ENCODE peak calls at places on chromosomes 5 and 9, in seven cellular contexts. I is breast epithelium; H is osteoblast; S is kidney; U is effector memory CD4-positive, alpha-beta T cell; J is heart right ventricle; B is A549. C is an unnamed sample.

GRCh38 chr5:64836190-64836750 is 67.5 kb downstream of the CWC27 start:
- DNase-seq in I (no peak), H (no peak), S (no peak), U (no peak), J (no peak), B (no peak), C (no peak)

GRCh38 chr9:76109953-76110352 is 219.5 kb downstream of the PCSK5 start:
- DNase-seq in I (no peak), H (no peak), S (no peak), U (no peak), J (no peak), B (no peak), C (no peak)

GRCh38 chr9:20117985-20118384 is 329.1 kb upstream of the SLC24A2 start:
- DNase-seq in I (no peak), H (no peak), S (no peak), U (no peak), J (no peak), B (no peak), C (no peak)

GRCh38 chr9:76756273-76756650 is 8.0 kb upstream of the PCA3 start:
- DNase-seq in I (no peak), H (no peak), S (peak; percentile 77), U (no peak), J (peak; percentile 20), B (peak; percentile 11), C (peak; percentile 58)

GRCh38 chr9:6739218-6739617 is 18.6 kb upstream of the KDM4C start:
- DNase-seq in I (no peak), H (no peak), S (no peak), U (no peak), J (no peak), B (peak; percentile 36), C (no peak)

GRCh38 chr5:172052454-172053236 is 46.2 kb upstream of the FBXW11 start:
- DNase-seq in I (no peak), H (peak; percentile 95), S (peak; percentile 76), U (no peak), J (peak; percentile 72), B (no peak), C (peak; percentile 90)

GRCh38 chr5:135141303-135142268 is 107.6 kb upstream of the PITX1 start:
- DNase-seq in I (no peak), H (no peak), S (peak; percentile 31), U (no peak), J (no peak), B (peak; percentile 37), C (no peak)

GRCh38 chr5:41406424-41406823 is 104.0 kb downstream of the PLCXD3 start:
- DNase-seq in I (no peak), H (no peak), S (no peak), U (no peak), J (no peak), B (peak; percentile 31), C (no peak)

GRCh38 chr9:801399-802071 is 40.0 kb upstream of the DMRT1 start:
- DNase-seq in I (no peak), H (no peak), S (no peak), U (no peak), J (no peak), B (no peak), C (no peak)

GRCh38 chr5:124728331-124729307 is 17.8 kb downstream of the ZNF608 start:
- DNase-seq in I (no peak), H (no peak), S (no peak), U (no peak), J (no peak), B (no peak), C (no peak)

GRCh38 chr5:172123269-172123692 is 64.7 kb downstream of the STK10 start:
- DNase-seq in I (no peak), H (peak; percentile 95), S (peak; percentile 91), U (no peak), J (peak; percentile 69), B (no peak), C (peak; percentile 89)

GRCh38 chr9:33170464-33171156 is 3.5 kb upstream of the B4GALT1 start:
- DNase-seq in I (peak; percentile 75), H (peak; percentile 73), S (peak; percentile 80), U (no peak), J (peak; percentile 64), B (no peak), C (peak; percentile 79)

GRCh38 chr9:127158995-127159801 is 36.8 kb upstream of the ANGPTL2 start:
- DNase-seq in I (no peak), H (peak; percentile 87), S (peak; percentile 84), U (no peak), J (no peak), B (peak; percentile 19), C (no peak)

GRCh38 chr9:133657120-133657661 is 21.0 kb downstream of the DBH start:
- DNase-seq in I (no peak), H (no peak), S (no peak), U (no peak), J (no peak), B (no peak), C (peak; percentile 65)

GRCh38 chr5:3026099-3026498 is 274.6 kb upstream of the IRX2 start:
- DNase-seq in I (no peak), H (no peak), S (no peak), U (no peak), J (no peak), B (no peak), C (no peak)
- H3K4me1 ChIP-seq in I (no peaks in the 10 kb centered on the region), H (no peaks in the 10 kb centered on the region), S (no peaks in the 10 kb centered on the region), U (no peaks in the 10 kb centered on the region), J (no peaks in the 10 kb centered on the region), B (no peaks in the 10 kb centered on the region), C (no peaks in the 10 kb centered on the region)

DNA sequence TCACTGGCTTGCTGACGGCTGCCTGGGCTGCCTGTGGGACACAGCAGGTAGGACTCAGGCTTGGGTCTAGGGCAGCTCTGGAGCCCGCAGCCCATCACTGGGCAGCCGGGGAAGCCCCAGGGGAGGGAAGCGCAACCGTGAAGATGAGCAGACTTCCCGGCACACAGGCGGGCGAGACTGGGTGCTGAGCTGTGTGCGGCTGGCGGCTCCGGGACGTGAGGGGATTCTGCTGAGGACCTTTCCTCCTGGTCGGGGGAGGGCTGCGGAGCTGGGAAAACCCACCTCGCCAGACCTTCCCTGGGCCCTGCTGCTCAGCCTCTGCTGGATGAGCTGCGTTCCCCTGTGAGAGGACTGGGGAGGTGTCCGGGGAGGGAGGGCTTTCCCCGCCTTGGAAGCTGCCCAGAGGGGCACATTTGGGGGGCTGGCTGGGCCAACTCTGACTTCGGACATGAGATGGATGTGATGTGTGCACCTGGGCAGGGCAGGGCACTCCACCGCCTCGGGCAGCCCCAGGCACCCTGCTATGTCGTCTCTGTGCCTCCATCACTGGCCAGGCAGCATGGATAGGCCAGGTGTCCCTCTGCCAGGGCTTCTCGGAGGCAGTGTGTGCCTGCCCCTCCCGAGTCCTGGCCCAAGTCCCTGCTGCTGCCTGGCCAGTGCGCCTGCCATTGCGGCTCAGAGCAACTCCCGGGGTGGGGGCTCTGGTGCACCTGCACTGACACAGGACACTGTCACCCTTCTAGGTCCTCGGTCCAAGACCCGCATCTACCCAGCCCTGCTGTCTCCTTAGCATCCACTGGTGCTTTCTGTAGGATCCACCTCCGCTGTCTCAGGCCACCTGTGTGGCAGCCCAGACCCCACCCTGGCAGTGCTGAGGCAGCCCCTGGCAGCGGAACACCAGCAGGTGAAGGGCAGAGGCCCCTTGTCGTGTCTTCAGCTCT is 66.4 kb downstream of the COL5A1 start:
- DNase-seq in I (no peak), H (no peak), S (peak; percentile 75), U (no peak), J (peak; percentile 14), B (no peak), C (no peak)
- H3K27ac ChIP-seq in I (peak overlapping the region; percentile 80), H (peak overlapping the region; percentile 80), S (no peak overlapping the region), U (no peak overlapping the region), J (peak overlapping the region; percentile 72), B (no peak overlapping the region), C (peak overlapping the region; percentile 60)

GRCh38 chr5:77080905-77081304 is 6.2 kb downstream of the ZBED3 start:
- DNase-seq in I (no peak), H (no peak), S (no peak), U (no peak), J (no peak), B (no peak), C (no peak)

GRCh38 chr5:77076961-77077820 is 9.9 kb downstream of the ZBED3 start:
- DNase-seq in I (no peak), H (peak; percentile 97), S (peak; percentile 88), U (peak; percentile 25), J (peak; percentile 80), B (peak; percentile 75), C (peak; percentile 89)

GRCh38 chr5:77074745-77075144 is 12.3 kb downstream of the ZBED3 start:
- DNase-seq in I (no peak), H (no peak), S (no peak), U (no peak), J (no peak), B (no peak), C (no peak)

GRCh38 chr5:77073667-77074066 is 13.4 kb downstream of the ZBED3 start:
- DNase-seq in I (no peak), H (peak; percentile 66), S (no peak), U (no peak), J (no peak), B (no peak), C (no peak)

DNA sequence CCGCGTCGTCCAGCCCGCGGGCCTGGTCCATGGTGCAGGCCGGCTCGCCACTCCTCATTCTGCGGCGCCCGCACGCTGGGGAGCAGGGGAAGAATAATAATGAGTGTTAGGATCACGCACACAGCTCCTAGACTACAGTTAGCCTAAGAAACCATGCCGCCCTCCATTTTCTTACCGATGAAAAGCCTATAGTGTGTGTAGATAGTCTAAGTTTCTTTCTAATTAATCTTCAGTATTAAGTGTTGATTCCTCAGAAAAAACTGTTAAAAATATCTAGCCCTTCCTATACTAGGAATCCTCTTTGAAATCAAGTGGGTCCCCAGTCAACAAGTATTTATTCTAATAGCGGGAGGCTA is 9.3 kb downstream of the ZBED3 start:
- DNase-seq in I (no peak), H (peak; percentile 31), S (no peak), U (no peak), J (no peak), B (no peak), C (no peak)
- H3K4me3 ChIP-seq in I (peak overlapping the region; percentile 57), H (peak overlapping the region; percentile 71), S (peak overlapping the region; percentile 11), U (peak overlapping the region; percentile 39), J (peak overlapping the region; percentile 48), B (peak overlapping the region; percentile 61), C (peak overlapping the region; percentile 81)

GRCh38 chr9:108074900-108075299 is 585.3 kb upstream of the KLF4 start:
- DNase-seq in I (no peak), H (no peak), S (no peak), U (no peak), J (no peak), B (no peak), C (no peak)

GRCh38 chr9:108070861-108071260 is 581.3 kb upstream of the KLF4 start:
- DNase-seq in I (no peak), H (no peak), S (no peak), U (no peak), J (no peak), B (no peak), C (no peak)

GRCh38 chr9:108072740-108073139 is 583.2 kb upstream of the KLF4 start:
- DNase-seq in I (no peak), H (no peak), S (no peak), U (no peak), J (no peak), B (no peak), C (no peak)

GRCh38 chr9:108078823-108079222 is 589.3 kb upstream of the KLF4 start:
- DNase-seq in I (no peak), H (no peak), S (no peak), U (no peak), J (no peak), B (no peak), C (no peak)

DNA sequence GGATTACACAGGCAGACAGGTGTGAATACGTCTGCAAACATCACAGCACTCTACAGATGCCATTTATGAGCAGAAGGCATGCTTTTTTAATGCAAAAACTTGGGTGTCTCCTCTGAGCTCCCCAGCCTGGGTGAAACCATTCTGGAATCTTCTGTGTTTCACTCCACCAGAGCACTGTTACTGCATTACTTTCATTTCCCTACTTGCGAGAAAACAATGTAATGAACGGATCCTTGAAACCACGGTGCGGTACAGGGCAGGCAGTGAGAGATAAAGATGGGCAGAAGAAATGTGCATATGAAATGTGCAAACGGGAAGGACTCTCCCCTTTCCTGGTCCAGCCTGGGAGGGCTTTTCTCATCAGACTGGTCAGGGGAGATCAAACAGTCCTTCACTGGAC is 584.3 kb upstream of the KLF4 start:
- DNase-seq in I (no peak), H (no peak), S (no peak), U (no peak), J (no peak), B (no peak), C (no peak)
- H3K4me1 ChIP-seq in I (no peaks in the 10 kb centered on the region), H (no peaks in the 10 kb centered on the region), S (no peaks in the 10 kb centered on the region), U (no peaks in the 10 kb centered on the region), J (no peaks in the 10 kb centered on the region), B (peaks cover 18% of the 10 kb centered on the region), C (no peaks in the 10 kb centered on the region)